ENCODE peak calls at places on chromosome 14, in four cellular contexts. B is K562, M is A549, Q is HepG2. F is an unnamed sample.
A peak's percentile ranks its signal among the peaks of the same experiment; 100 is the strongest.

GRCh38 chr14:68756734-68757133 is 36.1 kb downstream of the ZFP36L1 start:
- DNase-seq in B (no peak), M (no peak), Q (peak; percentile 40), F (no peak)

GRCh38 chr14:73752297-73752992 is 38.3 kb upstream of the PNMA1 start:
- DNase-seq in B (no peak), M (peak; percentile 53), Q (no peak), F (no peak)

GRCh38 chr14:36852853-36853634 is 191.4 kb downstream of the PAX9 start:
- DNase-seq in B (no peak), M (no peak), Q (no peak), F (no peak)

GRCh38 chr14:89728964-89729363 is 225.6 kb downstream of the EFCAB11 start:
- DNase-seq in B (no peak), M (no peak), Q (no peak), F (no peak)

GRCh38 chr14:23217621-23218020 is 20.1 kb upstream of the RNF212B start:
- DNase-seq in B (no peak), M (no peak), Q (no peak), F (no peak)

GRCh38 chr14:42368234-42368633 is 761.6 kb downstream of the LRFN5 start:
- DNase-seq in B (no peak), M (no peak), Q (no peak), F (no peak)

GRCh38 chr14:84036863-84037262 is 1493.1 kb upstream of the FLRT2 start:
- DNase-seq in B (no peak), M (no peak), Q (no peak), F (peak; percentile 3)

GRCh38 chr14:51592836-51593235 is 58.9 kb upstream of the FRMD6 start:
- DNase-seq in B (no peak), M (no peak), Q (no peak), F (no peak)

GRCh38 chr14:30132201-30132600 is 204.6 kb upstream of the PRKD1 start:
- DNase-seq in B (no peak), M (no peak), Q (no peak), F (no peak)

GRCh38 chr14:51609251-51609986 is 42.3 kb upstream of the FRMD6 start:
- DNase-seq in B (no peak), M (no peak), Q (no peak), F (no peak)

GRCh38 chr14:59093889-59094288 is 94.6 kb upstream of the DAAM1 start:
- DNase-seq in B (no peak), M (no peak), Q (no peak), F (no peak)

GRCh38 chr14:22251090-22251489 is 337.9 kb downstream of the DAD1 start:
- DNase-seq in B (no peak), M (no peak), Q (no peak), F (no peak)

GRCh38 chr14:23358553-23359166 is 6.0 kb upstream of the SLC22A17 start:
- DNase-seq in B (no peak), M (no peak), Q (no peak), F (no peak)

GRCh38 chr14:37973031-37973908 is 234.4 kb upstream of the SSTR1 start:
- DNase-seq in B (no peak), M (no peak), Q (peak; percentile 78), F (no peak)

GRCh38 chr14:102248121-102248520 is 56.8 kb downstream of the MOK start:
- DNase-seq in B (no peak), M (no peak), Q (no peak), F (no peak)

GRCh38 chr14:103657466-103657865 is 28.5 kb downstream of the KLC1 start:
- DNase-seq in B (no peak), M (no peak), Q (no peak), F (no peak)

GRCh38 chr14:100736269-100737180 is 9.8 kb downstream of the DLK1 start:
- DNase-seq in B (peak; percentile 72), M (no peak), Q (no peak), F (no peak)

GRCh38 chr14:34180428-34180827 is 229.6 kb upstream of the EGLN3 start:
- DNase-seq in B (no peak), M (no peak), Q (peak; percentile 31), F (no peak)

GRCh38 chr14:90060312-90060964 is 1.4 kb upstream of the KCNK13 start:
- DNase-seq in B (peak; percentile 78), M (peak; percentile 64), Q (peak; percentile 34), F (no peak)

DNA sequence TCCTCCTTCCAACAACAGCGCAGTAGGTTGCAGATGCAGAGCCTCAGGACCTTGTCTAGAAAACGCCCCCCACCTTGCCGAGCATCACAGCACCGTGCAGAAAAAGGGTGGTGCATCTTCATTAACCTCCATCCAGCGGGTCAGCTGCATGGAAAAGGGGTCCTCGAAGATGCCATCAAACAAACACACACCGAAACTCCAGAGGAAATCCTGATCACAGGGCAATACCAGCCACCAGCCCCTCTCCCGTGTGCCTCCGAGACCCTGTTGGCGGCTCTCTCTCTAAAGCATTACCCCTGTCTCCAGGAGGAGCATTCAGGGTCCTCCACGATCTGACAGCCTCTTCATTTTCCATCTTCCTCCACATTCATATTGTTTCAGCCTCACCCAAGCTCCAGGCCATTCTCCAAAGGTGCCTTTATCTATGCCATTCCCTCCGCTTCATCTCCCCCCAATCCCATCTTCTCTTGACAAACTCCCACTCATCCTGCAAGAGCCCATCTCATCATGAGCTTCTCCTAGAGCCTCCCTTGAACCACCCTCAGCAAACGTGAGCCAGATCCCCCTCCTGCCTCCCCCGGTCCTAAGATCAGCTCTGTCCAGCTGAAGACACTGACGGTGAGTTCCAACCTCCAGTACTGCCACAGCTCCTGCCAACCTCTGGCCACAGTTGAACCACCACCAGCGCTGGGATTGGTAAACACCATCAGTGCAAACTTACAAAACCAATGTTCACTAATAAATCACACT is 124.8 kb downstream of the BCL11B start:
- DNase-seq in B (no peak), M (no peak), Q (no peak), F (no peak)
- TF ChIP-seq SMC3 in B (no peak), M (no peak), Q (no peak), F (no peak)

GRCh38 chr14:104937694-104938365 is 13.2 kb downstream of the PLD4 start:
- DNase-seq in B (no peak), M (no peak), Q (no peak), F (no peak)

GRCh38 chr14:104935955-104936354 is 11.3 kb downstream of the PLD4 start:
- DNase-seq in B (no peak), M (no peak), Q (no peak), F (no peak)

GRCh38 chr14:104937161-104937560 is 12.5 kb downstream of the PLD4 start:
- DNase-seq in B (no peak), M (no peak), Q (no peak), F (no peak)

GRCh38 chr14:104935026-104935650 is 10.5 kb downstream of the PLD4 start:
- DNase-seq in B (no peak), M (no peak), Q (no peak), F (no peak)

GRCh38 chr14:104936361-104937155 is 11.9 kb downstream of the PLD4 start:
- DNase-seq in B (no peak), M (no peak), Q (no peak), F (no peak)
- TF ChIP-seq POLR2AphosphoS2 in B (no peak), M (no peak), Q (no peak), F (no peak)

GRCh38 chr14:77065851-77066554 is 32.1 kb upstream of the CIPC start:
- DNase-seq in B (no peak), M (no peak), Q (no peak), F (no peak)

GRCh38 chr14:77068515-77069200 is 29.4 kb upstream of the CIPC start:
- DNase-seq in B (no peak), M (no peak), Q (no peak), F (no peak)

GRCh38 chr14:77067632-77068514 is 30.2 kb upstream of the CIPC start:
- DNase-seq in B (peak; percentile 59), M (peak; percentile 79), Q (no peak), F (no peak)

GRCh38 chr14:77064535-77065178 is 33.4 kb upstream of the CIPC start:
- DNase-seq in B (no peak), M (no peak), Q (no peak), F (no peak)

GRCh38 chr14:77066555-77067172 is 31.4 kb upstream of the CIPC start:
- DNase-seq in B (no peak), M (no peak), Q (no peak), F (no peak)
- TF ChIP-seq SMC3 in B (no peak), M (no peak), Q (no peak), F (no peak)

GRCh38 chr14:67704484-67705089 is 2.9 kb downstream of the RDH12 start:
- DNase-seq in B (peak; percentile 55), M (peak; percentile 73), Q (peak; percentile 54), F (peak; percentile 45)

GRCh38 chr14:67705211-67705610 is 3.5 kb downstream of the RDH12 start:
- DNase-seq in B (no peak), M (peak; percentile 18), Q (no peak), F (no peak)

GRCh38 chr14:67698179-67698578 is 2.6 kb upstream of the RDH11 start:
- DNase-seq in B (no peak), M (no peak), Q (no peak), F (no peak)

DNA sequence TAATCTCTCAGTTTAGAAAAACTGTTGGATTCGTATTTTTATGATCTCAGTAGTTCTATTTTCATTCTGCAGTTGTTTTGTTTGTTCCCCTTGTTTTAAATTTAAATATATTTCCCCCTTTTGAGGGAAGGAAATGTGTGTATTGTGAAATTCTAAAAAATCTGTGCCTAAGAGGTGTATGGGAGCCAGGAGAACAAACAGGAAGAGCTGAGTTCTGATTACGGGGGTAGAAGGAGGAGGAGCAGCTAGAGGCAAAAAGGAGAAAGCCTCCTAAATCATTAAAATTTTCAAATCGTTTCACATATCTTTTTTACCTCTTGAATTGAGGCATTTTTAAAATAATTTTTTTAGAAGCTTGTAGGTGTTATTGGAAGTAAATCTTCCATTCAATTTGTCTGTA is 2.3 kb downstream of the RDH12 start:
- DNase-seq in B (no peak), M (no peak), Q (no peak), F (no peak)
- TF ChIP-seq POLR2AphosphoS2 in B (no peak), M (no peak), Q (no peak), F (no peak)

GRCh38 chr14:95220663-95221231 is 63.4 kb upstream of the DICER1 start:
- DNase-seq in B (no peak), M (no peak), Q (no peak), F (no peak)
- TF ChIP-seq SMC3 in B (no peak), M (no peak), Q (no peak), F (no peak)

DNA sequence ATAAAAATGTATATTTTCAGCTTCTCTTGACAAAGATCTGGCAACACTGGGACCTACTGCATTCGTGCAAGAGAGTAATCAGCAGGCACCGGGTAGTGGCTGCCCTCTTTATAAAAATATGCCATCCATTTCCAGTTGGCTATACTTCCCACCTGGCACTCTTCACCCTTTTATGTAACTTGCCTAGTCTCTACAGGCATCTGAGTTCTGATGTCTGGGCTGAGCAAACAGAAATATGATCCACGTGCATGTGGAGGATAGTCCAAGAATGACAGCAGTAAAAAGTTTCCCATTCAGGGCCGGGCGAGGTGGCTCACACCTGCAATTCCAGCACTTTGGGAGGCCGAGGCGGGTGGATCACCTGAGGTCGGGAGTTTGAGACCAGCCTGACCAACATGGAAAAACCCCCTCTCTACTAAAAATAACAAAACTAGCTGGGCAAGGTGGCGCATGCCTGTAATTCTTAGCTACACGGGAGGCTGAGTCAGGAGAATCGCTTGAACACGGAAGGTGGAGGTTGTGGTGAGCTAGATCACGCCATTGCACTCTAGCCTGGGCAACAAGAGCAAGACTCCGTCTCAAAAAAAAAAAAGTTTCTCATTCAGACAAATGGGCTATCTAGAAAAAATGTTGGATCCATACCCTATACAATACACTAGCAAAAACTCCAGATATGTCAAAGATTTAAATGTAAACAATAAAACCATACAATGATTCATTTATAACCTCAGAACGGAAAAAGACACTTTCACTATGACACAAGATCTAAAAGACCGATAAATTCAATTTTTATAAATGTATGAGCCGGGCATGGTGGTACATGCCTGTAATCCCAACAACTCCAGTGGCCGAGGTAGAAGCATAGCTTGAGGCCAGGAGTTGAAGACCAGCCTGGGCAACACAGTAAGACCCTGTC is 2.2 kb upstream of the SOS2 start:
- DNase-seq in B (no peak), M (no peak), Q (peak; percentile 67), F (no peak)
- TF ChIP-seq POLR2AphosphoS2 in B (no peak), M (no peak), Q (no peak), F (no peak)

GRCh38 chr14:75277000-75277795 is 1.4 kb upstream of the FOS start:
- DNase-seq in B (peak; percentile 83), M (peak; percentile 90), Q (peak; percentile 66), F (no peak)
- TF ChIP-seq SMC3 in B (no peak), M (no peak), Q (no peak), F (no peak)